ENCODE peak calls at places on chromosomes 1 and 21, in ten cellular contexts. W, A, C, U, N, H, Q, P, V and D are unnamed samples.

GRCh38 chr21:37653201-37653600 is 263.1 kb downstream of the KCNJ6 start:
- DNase-seq in W (no peak), A (no peak), C (no peak), U (no peak), N (no peak), H (no peak), Q (no peak), P (no peak), V (no peak), D (no peak)

GRCh38 chr21:38976900-38977299 is 171.2 kb downstream of the ETS2 start:
- DNase-seq in W (no peak), A (no peak), C (no peak), U (no peak), N (no peak), H (no peak), Q (no peak), P (no peak), V (no peak), D (no peak)

GRCh38 chr21:21673959-21674358 is 675.8 kb downstream of the NCAM2 start:
- DNase-seq in W (no peak), A (no peak), C (no peak), U (no peak), N (no peak), H (no peak), Q (no peak), P (no peak), V (no peak), D (no peak)

GRCh38 chr1:38608202-38608864 is 251.2 kb downstream of the RRAGC start:
- DNase-seq in W (no peak), A (no peak), C (no peak), U (no peak), N (no peak), H (peak), Q (no peak), P (no peak), V (no peak), D (no peak)

GRCh38 chr1:246785536-246786111 is 61.4 kb downstream of the SCCPDH start:
- DNase-seq in W (no peak), A (no peak), C (no peak), U (no peak), N (no peak), H (no peak), Q (no peak), P (no peak), V (no peak), D (no peak)

GRCh38 chr1:145926706-145927072 is 595 bp downstream of the RBM8A start:
- DNase-seq in W (no peak), A (no peak), C (no peak), U (no peak), N (no peak), H (no peak), Q (no peak), P (no peak), V (no peak), D (no peak)

GRCh38 chr1:63148825-63149645 is 173.3 kb upstream of the FOXD3 start:
- DNase-seq in W (no peak), A (peak), C (no peak), U (no peak), N (no peak), H (peak), Q (peak), P (peak), V (no peak), D (no peak)

GRCh38 chr21:44461438-44462089 is 6.3 kb downstream of the LRRC3 start:
- DNase-seq in W (no peak), A (no peak), C (no peak), U (no peak), N (no peak), H (peak), Q (peak), P (no peak), V (no peak), D (no peak)

GRCh38 chr1:228927947-228928898 is 192.9 kb downstream of the RHOU start:
- DNase-seq in W (no peak), A (no peak), C (no peak), U (no peak), N (no peak), H (no peak), Q (no peak), P (no peak), V (no peak), D (no peak)

GRCh38 chr1:41758490-41758889 is 160.2 kb downstream of the HIVEP3 start:
- DNase-seq in W (no peak), A (no peak), C (no peak), U (no peak), N (no peak), H (no peak), Q (peak), P (no peak), V (no peak), D (no peak)

GRCh38 chr1:47113178-47113577 is 24.1 kb upstream of the CYP4A22 start:
- DNase-seq in W (no peak), A (no peak), C (no peak), U (no peak), N (no peak), H (no peak), Q (no peak), P (no peak), V (no peak), D (no peak)

GRCh38 chr1:185681034-185681633 is 53.1 kb upstream of the HMCN1 start:
- DNase-seq in W (no peak), A (peak), C (no peak), U (no peak), N (no peak), H (peak), Q (peak), P (no peak), V (no peak), D (no peak)

GRCh38 chr1:92211166-92211565 is 6.5 kb upstream of the C1orf146 start:
- DNase-seq in W (no peak), A (peak), C (no peak), U (no peak), N (no peak), H (no peak), Q (peak), P (no peak), V (no peak), D (no peak)

GRCh38 chr1:17757426-17757825 is 2.3 kb downstream of the ACTL8 start:
- DNase-seq in W (no peak), A (no peak), C (no peak), U (no peak), N (no peak), H (no peak), Q (no peak), P (no peak), V (no peak), D (no peak)

GRCh38 chr21:44930543-44930981 is 9.3 kb upstream of the SLX9 start:
- DNase-seq in W (peak), A (no peak), C (no peak), U (peak), N (peak), H (no peak), Q (peak), P (no peak), V (no peak), D (no peak)

GRCh38 chr1:48773133-48773532 is 3.6 kb downstream of the BEND5 start:
- DNase-seq in W (no peak), A (no peak), C (no peak), U (no peak), N (no peak), H (no peak), Q (no peak), P (no peak), V (no peak), D (no peak)

GRCh38 chr1:48772221-48772620 is 4.5 kb downstream of the BEND5 start:
- DNase-seq in W (no peak), A (no peak), C (no peak), U (no peak), N (no peak), H (no peak), Q (no peak), P (no peak), V (no peak), D (no peak)

GRCh38 chr1:48775817-48776399 is 783 bp downstream of the BEND5 start:
- DNase-seq in W (no peak), A (no peak), C (no peak), U (no peak), N (peak), H (no peak), Q (no peak), P (no peak), V (no peak), D (no peak)

GRCh38 chr1:48776400-48777218 is at the start of gene BEND5:
- DNase-seq in W (peak), A (no peak), C (peak), U (peak), N (peak), H (peak), Q (no peak), P (peak), V (no peak), D (no peak)

GRCh38 chr1:48777219-48777895 is 666 bp upstream of the BEND5 start:
- DNase-seq in W (no peak), A (peak), C (no peak), U (no peak), N (no peak), H (peak), Q (no peak), P (peak), V (no peak), D (no peak)
- H3K4me3 ChIP-seq in W (peak), A (peak), C (peak), U (peak), N (peak), H (peak), Q (peak), P (peak), V (peak), D (no peak)

DNA sequence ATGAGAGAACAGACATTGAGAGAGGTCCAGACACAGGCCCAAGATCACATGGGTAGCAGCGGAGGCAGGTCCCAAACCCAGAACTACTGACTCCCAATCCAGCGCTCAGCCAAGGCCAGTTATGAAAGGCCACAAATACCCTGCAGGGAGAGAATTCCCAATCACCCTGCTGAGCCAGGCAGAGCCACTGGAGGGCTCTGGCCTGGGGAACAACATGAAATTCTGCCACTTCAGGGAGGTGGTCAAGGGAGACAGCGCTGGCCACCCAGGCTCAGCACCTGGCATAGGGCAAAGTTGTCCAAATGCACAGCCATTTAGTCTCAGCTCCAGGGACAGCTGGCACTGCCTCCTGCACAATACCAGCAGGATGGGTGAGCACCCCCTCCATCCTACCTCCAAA is 27.5 kb downstream of the SLC9A1 start:
- DNase-seq in W (no peak), A (no peak), C (no peak), U (no peak), N (no peak), H (peak), Q (no peak), P (no peak), V (no peak), D (no peak)
- TF ChIP-seq CTCF in W (peak), A (no peak), C (no peak), U (no peak), N (no peak), H (peak), Q (peak), P (no peak), V (no peak), D (no peak)

GRCh38 chr1:110787328-110788071 is 85.4 kb upstream of the CD53 start:
- DNase-seq in W (no peak), A (no peak), C (no peak), U (peak), N (peak), H (no peak), Q (no peak), P (no peak), V (no peak), D (peak)
- H3K4me3 ChIP-seq in W (no peak), A (no peak), C (no peak), U (peak), N (no peak), H (no peak), Q (no peak), P (no peak), V (no peak), D (peak)

DNA sequence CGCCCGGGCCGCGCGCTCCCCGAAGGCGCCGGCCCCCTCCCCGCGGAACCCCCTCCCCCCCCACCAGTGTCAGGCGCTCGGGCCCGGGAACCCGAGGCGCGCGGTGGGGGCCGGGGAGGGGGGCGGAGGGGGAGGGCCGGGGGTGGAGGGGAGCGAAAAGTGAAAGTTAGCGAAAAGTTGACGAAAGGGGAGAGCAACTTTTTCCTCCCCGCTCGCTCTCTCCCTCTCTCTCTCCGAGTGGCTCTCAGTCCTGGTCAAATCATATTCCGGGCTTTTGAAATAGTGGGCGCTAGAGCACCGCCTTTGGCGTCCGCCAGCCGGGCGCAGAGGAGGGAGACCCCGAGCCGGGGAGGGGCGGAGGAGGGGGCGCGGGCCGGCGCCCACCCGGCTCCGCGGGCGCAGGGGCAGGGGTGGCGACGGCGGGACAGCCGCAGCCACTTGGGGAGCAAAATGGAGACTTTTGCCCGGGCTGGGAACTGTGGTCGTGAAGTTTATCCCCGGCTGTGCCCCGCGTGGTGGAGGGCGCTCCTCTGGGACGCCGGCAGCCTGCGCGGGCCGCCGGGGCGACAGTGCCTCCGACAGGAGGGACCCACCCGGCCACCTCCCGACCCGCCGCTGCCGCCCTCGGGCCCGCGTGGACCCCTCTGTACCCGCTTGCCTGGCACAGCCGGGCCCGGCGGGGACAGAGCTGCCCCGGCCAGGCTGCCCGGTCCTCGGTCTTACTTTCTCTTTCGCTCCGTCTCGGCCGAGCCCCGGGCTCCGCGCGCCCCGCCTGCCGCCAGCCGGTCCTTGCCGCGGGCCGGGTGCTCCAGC is 694 bp downstream of the PRDM16 start:
- DNase-seq in W (peak), A (peak), C (no peak), U (no peak), N (peak), H (peak), Q (peak), P (no peak), V (no peak), D (no peak)
- TF ChIP-seq CTCF in W (peak), A (peak), C (no peak), U (no peak), N (no peak), H (peak), Q (peak), P (peak), V (no peak), D (no peak)